ENCODE peak calls at places on chromosome 17, in six cellular contexts. M, A, E, J, U and H are unnamed samples. For H3K36me3, the result is how much of the 10 kb centered on the place peaks cover.

GRCh38 chr17:40582328-40582901 is 17.1 kb upstream of the CCR7 start:
- DNase-seq in M (no peak), U (peak), A (no peak), E (peak), J (no peak), H (no peak)

GRCh38 chr17:82023447-82024241 is 539 bp downstream of the LRRC45 start:
- DNase-seq in J (no peak), E (peak), A (peak), M (no peak), U (peak), H (peak)

GRCh38 chr17:29929006-29929543 is 953 bp downstream of the SSH2 start:
- DNase-seq in M (peak), U (peak), E (peak), A (peak), J (peak), H (peak)

GRCh38 chr17:55433029-55433628 is 11.5 kb upstream of the MMD start:
- DNase-seq in J (no peak), M (no peak), E (no peak), U (peak), A (peak), H (no peak)

GRCh38 chr17:81238815-81239713 is at the start of the genes NDUFAF8 and TEPSIN:
- DNase-seq in A (peak), E (peak), J (peak), M (peak), U (peak), H (peak)

GRCh38 chr17:62892870-62893338 is 73.1 kb upstream of the TANC2 start:
- DNase-seq in A (peak), U (peak), M (no peak), E (no peak), J (no peak), H (peak)

GRCh38 chr17:56640116-56640515 is 46.6 kb downstream of the NOG start:
- DNase-seq in A (no peak), E (no peak), U (no peak), J (no peak), M (no peak), H (no peak)

GRCh38 chr17:66715745-66716156 is 119.2 kb upstream of the CACNG5 start:
- DNase-seq in J (peak), M (peak), A (peak), E (peak), U (peak), H (peak)

DNA sequence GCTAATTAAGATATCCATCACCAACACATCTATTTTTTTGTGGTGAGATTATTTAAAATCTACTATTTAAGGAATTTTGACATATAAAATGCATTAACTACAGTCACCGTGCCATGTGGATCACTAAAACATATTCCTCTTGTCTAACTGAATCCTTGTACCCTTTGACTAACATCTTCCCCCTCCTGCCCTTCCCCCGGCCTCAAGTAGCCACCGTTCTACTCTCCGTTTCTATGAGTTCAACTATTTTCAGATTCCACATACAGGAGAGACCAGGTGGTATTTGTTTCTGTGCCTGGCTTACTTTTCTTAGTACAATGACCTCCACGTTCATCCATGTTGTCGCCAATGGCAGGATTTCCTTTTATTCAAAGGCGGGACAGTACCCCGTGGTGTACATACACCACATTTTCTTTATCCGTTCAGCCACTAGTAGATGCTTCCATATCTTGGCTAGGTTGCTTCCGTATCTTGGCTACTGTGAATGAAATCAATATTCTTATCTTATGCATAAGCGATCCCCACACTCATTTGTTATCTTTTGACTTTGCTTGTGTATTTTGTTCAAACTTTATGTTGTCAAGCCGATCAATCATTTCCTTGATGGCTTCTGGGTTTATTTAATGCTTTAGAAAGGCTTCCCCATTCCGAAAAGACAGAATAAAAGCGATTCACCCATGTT is 134.7 kb downstream of the KCNJ12 start:
- DNase-seq in U (no peak), A (no peak), E (no peak), J (peak), M (no peak), H (no peak)
- H2AFZ ChIP-seq in U (peak), A (peak), E (no peak), J (peak), M (peak), H (no peak)

GRCh38 chr17:64527914-64528313 is 21.1 kb downstream of the CEP95 start:
- DNase-seq in A (no peak), J (no peak), E (no peak), U (no peak), M (no peak), H (no peak)
- H3K36me3 ChIP-seq in A (half or more), J (under half), E (half or more), U (half or more), M (half or more), H (half or more)

DNA sequence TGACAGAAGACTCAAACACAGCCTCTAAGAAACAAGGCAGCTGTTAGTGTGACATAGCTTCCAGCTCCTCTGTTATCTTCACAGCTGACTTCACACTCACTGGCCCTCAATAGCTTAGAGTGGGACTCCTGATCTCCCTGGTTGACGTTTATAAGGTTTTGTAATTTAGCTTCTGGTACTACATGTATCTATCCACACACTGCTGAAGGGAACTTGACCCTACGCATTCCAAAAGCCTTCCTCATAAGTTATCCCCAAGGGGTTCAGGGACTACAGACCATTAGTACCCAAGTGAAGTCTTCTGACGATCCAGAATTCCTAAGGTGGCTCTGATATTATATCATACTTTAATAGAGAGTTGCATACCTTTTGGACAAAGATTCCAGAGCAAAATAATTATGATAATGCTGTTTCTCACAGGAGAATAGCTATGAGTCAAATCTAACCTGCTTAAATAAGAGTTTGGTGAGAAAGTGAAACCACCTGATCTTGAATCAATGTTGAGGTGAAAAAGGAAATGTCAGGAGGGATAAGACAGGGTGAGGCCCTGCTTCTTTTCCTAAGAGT is 14.5 kb downstream of the ACACA start:
- DNase-seq in M (no peak), U (peak), J (peak), E (no peak), A (peak), H (no peak)
- H2AFZ ChIP-seq in M (no peak), U (peak), J (no peak), E (peak), A (no peak), H (no peak)

GRCh38 chr17:4893721-4894560 is 5.4 kb upstream of the C17orf107 start:
- DNase-seq in M (no peak), A (no peak), J (no peak), U (no peak), E (no peak), H (no peak)
- H3K36me3 ChIP-seq in M (half or more), A (under half), J (under half), U (under half), E (under half), H (under half)

GRCh38 chr17:69500911-69501429 is 86.5 kb downstream of the MAP2K6 start:
- DNase-seq in J (no peak), E (no peak), U (no peak), M (no peak), A (peak), H (peak)

GRCh38 chr17:69501591-69502468 is 87.3 kb downstream of the MAP2K6 start:
- DNase-seq in M (no peak), J (peak), U (peak), A (peak), E (peak), H (peak)

GRCh38 chr17:69503711-69504110 is 89.2 kb downstream of the MAP2K6 start:
- DNase-seq in E (peak), A (no peak), J (no peak), U (no peak), M (no peak), H (peak)

GRCh38 chr17:69499301-69499700 is 84.8 kb downstream of the MAP2K6 start:
- DNase-seq in U (no peak), M (no peak), A (no peak), E (no peak), J (no peak), H (no peak)

DNA sequence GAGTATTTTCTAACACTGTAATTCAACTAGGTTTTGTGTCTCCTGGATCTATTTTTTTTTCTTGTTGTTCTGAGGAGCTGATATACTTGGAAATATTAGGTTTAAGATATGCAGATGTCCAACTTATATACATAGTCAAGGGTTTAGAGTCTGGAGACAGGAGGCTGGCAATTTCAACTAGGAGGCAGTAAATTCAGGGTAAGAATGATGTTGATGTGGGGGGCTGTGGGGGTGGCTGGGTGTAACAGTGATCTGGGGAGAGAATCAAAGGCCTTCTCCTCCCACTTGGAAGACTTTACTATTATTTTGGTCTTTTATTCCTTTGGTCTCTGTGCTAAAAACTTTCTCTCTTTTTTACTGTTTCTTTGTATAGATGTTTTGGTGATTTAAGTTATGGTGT is 88.0 kb downstream of the MAP2K6 start:
- DNase-seq in A (no peak), U (no peak), E (no peak), M (no peak), J (no peak), H (peak)
- H2AFZ ChIP-seq in A (peak), U (peak), E (peak), M (peak), J (no peak), H (no peak)

DNA sequence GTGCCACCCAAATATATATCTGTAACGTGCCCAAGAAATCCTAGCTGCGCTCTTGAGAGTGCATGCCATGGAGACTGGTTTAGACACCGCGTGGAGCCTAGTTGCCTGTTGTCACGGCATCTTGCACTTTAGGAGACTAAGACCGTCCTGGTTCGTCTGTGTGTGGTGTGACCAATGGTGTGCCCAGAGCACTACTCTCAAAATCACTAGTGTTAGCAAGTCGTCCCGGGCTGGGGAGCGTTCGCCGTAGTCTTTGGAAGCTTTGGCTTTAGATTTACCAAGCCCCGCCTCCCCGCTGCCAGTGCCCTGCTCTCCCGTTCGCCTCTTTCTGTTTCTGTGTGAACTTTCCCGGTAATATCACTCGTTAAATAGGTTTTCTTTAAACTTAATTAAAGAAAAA is 27.0 kb downstream of the CLUH start:
- DNase-seq in A (no peak), E (no peak), J (peak), U (no peak), M (no peak), H (no peak)
- H3K36me3 ChIP-seq in A (half or more), E (half or more), J (under half), U (under half), M (half or more), H (under half)

GRCh38 chr17:44249501-44250246 is 18.3 kb downstream of the SLC4A1 start:
- DNase-seq in E (no peak), U (no peak), M (no peak), A (no peak), J (no peak), H (no peak)

GRCh38 chr17:44248220-44248529 is 19.8 kb downstream of the SLC4A1 start:
- DNase-seq in E (no peak), J (no peak), A (no peak), M (no peak), U (no peak), H (no peak)

GRCh38 chr17:44251062-44251461 is 16.9 kb downstream of the SLC4A1 start:
- DNase-seq in J (no peak), E (no peak), U (no peak), A (no peak), M (no peak), H (no peak)

GRCh38 chr17:44253021-44253420 is 14.9 kb downstream of the SLC4A1 start:
- DNase-seq in A (no peak), J (no peak), U (no peak), M (no peak), E (no peak), H (no peak)

DNA sequence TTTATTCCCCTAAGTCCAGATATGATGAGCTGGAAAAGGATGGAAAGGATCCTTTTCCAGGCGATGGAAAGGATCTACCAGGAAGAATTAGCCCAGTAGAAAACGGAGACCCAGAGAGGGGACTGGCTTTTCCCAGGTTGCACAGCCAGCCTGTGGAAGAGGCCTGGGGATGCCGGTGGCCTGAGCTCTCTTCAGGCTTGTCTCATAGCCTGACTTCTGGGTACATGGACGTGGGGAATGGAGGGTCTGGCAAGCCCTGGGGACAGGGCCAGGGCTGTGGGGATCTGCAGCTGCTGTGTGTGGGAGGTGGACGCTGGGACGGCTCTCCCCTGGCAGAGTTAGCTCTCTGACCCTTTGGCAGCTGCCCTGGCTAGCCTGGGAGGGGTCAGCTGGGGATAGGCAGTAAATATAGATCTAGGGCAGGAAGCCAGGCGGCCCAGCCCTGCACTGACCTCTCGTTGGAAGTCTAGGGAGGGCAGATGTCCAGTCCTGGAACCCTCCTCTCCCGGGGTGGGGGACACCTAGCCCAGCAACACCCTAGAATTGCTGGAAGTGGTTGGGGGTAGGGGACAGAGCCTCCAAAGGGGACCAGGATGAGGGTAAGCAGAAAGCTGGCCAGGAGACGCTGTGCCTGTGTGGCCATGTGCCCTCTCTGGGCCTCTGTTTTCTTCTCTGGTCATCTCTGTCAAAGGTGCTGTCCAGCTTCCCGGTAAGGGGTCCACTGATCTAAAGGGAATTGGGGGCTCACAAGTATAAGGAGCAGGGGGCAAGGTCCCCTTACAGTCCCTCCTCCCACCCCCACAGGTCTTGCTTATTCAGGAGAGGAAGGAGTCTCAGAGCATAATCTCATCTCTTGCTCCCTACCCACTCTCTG is 20.4 kb downstream of the SLC4A1 start:
- DNase-seq in A (no peak), U (no peak), E (no peak), J (no peak), M (no peak), H (no peak)
- H2AFZ ChIP-seq in A (no peak), U (no peak), E (peak), J (no peak), M (peak), H (no peak)

DNA sequence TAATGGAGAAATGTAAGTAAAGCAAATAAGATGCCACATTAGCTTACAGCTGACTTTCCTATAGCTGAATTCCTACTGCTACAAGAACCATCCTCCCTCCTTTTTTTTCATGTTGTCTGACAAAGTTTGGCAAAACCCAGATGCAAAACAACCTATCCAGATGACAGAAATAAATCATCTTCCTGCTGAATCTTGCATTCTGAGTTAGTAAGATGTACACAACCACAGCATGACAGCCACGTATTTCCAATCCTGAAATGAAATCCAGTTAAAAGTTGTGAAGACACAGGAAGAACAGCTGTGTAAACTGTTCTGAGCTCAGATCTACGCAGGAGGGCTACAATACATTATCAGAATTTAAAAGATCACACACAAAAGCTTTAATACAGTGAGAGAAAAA is 5.1 kb upstream of the DHX33 start:
- DNase-seq in E (no peak), J (no peak), U (no peak), A (no peak), M (no peak), H (no peak)
- H3K36me3 ChIP-seq in E (half or more), J (under half), U (under half), A (under half), M (half or more), H (under half)

GRCh38 chr17:28842282-28843012 is at the start of gene FAM222B:
- DNase-seq in U (peak), M (peak), J (peak), A (peak), E (peak), H (peak)
- H2AFZ ChIP-seq in U (peak), M (peak), J (peak), A (peak), E (peak), H (peak)

GRCh38 chr17:8267480-8268147 is 18.5 kb downstream of the PFAS start:
- DNase-seq in M (no peak), U (no peak), E (no peak), J (no peak), A (no peak), H (no peak)
- H3K36me3 ChIP-seq in M (half or more), U (under half), E (half or more), J (under half), A (under half), H (under half)